ENCODE peak calls at places on chromosomes 5 and 9, in nine cellular contexts. One of them, this sample, is unnamed. For H3K4me1, the result is how much of the 10 kb centered on the place peaks cover.

GRCh38 chr5:111278824-111279504 is 54.8 kb downstream of the CAMK4 start:
- DNase-seq in MM.1S: peak
- DNase-seq in fibroblast of lung: peak
- DNase-seq in psoas muscle: peak
- DNase-seq in astrocyte: no peak
- DNase-seq in heart left ventricle: peak
- DNase-seq in cardiac muscle cell: peak
- DNase-seq in upper lobe of right lung: peak
- DNase-seq in right cardiac atrium: peak
- DNase-seq in this sample: no peak

GRCh38 chr9:124815601-124816000 is 37.7 kb upstream of the WDR38 start:
- DNase-seq in psoas muscle: no peak
- DNase-seq in heart left ventricle: peak
- DNase-seq in right cardiac atrium: no peak
- DNase-seq in cardiac muscle cell: no peak
- DNase-seq in fibroblast of lung: no peak
- DNase-seq in astrocyte: no peak
- DNase-seq in MM.1S: no peak
- DNase-seq in upper lobe of right lung: no peak
- DNase-seq in this sample: no peak

GRCh38 chr5:141094481-141095262 is at the start of gene PCDHB2:
- DNase-seq in right cardiac atrium: peak
- DNase-seq in upper lobe of right lung: no peak
- DNase-seq in cardiac muscle cell: peak
- DNase-seq in astrocyte: peak
- DNase-seq in MM.1S: peak
- DNase-seq in psoas muscle: peak
- DNase-seq in heart left ventricle: no peak
- DNase-seq in fibroblast of lung: peak
- DNase-seq in this sample: no peak

GRCh38 chr5:132181011-132181629 is 46.5 kb downstream of the P4HA2 start:
- DNase-seq in MM.1S: no peak
- DNase-seq in fibroblast of lung: no peak
- DNase-seq in cardiac muscle cell: no peak
- DNase-seq in astrocyte: no peak
- DNase-seq in upper lobe of right lung: no peak
- DNase-seq in right cardiac atrium: peak
- DNase-seq in psoas muscle: peak
- DNase-seq in heart left ventricle: no peak
- DNase-seq in this sample: no peak

GRCh38 chr5:178227138-178227659 is 5.4 kb downstream of the PHYKPL start:
- DNase-seq in cardiac muscle cell: no peak
- DNase-seq in heart left ventricle: no peak
- DNase-seq in right cardiac atrium: no peak
- DNase-seq in fibroblast of lung: peak
- DNase-seq in astrocyte: peak
- DNase-seq in psoas muscle: peak
- DNase-seq in upper lobe of right lung: no peak
- DNase-seq in MM.1S: no peak
- DNase-seq in this sample: no peak

GRCh38 chr5:142015781-142016533 is 3.1 kb upstream of the GNPDA1 start:
- DNase-seq in right cardiac atrium: no peak
- DNase-seq in astrocyte: peak
- DNase-seq in fibroblast of lung: peak
- DNase-seq in MM.1S: peak
- DNase-seq in upper lobe of right lung: no peak
- DNase-seq in psoas muscle: no peak
- DNase-seq in cardiac muscle cell: no peak
- DNase-seq in heart left ventricle: no peak
- DNase-seq in this sample: no peak

GRCh38 chr9:122036408-122036807 is 56.7 kb downstream of the TTLL11 start:
- DNase-seq in MM.1S: no peak
- DNase-seq in fibroblast of lung: no peak
- DNase-seq in right cardiac atrium: no peak
- DNase-seq in cardiac muscle cell: no peak
- DNase-seq in psoas muscle: no peak
- DNase-seq in upper lobe of right lung: no peak
- DNase-seq in astrocyte: no peak
- DNase-seq in heart left ventricle: no peak
- DNase-seq in this sample: no peak

GRCh38 chr9:115015018-115015635 is 84.7 kb upstream of the TNFSF8 start:
- DNase-seq in right cardiac atrium: peak
- DNase-seq in upper lobe of right lung: no peak
- DNase-seq in MM.1S: no peak
- DNase-seq in fibroblast of lung: peak
- DNase-seq in cardiac muscle cell: peak
- DNase-seq in heart left ventricle: no peak
- DNase-seq in psoas muscle: no peak
- DNase-seq in astrocyte: no peak
- DNase-seq in this sample: no peak

GRCh38 chr5:179225387-179225786 is 119.9 kb downstream of the ADAMTS2 start:
- DNase-seq in psoas muscle: no peak
- DNase-seq in MM.1S: no peak
- DNase-seq in cardiac muscle cell: no peak
- DNase-seq in heart left ventricle: no peak
- DNase-seq in fibroblast of lung: no peak
- DNase-seq in upper lobe of right lung: no peak
- DNase-seq in right cardiac atrium: peak
- DNase-seq in astrocyte: no peak
- DNase-seq in this sample: no peak

GRCh38 chr9:110880123-110880522 is 158.1 kb downstream of the LPAR1 start:
- DNase-seq in astrocyte: peak
- DNase-seq in right cardiac atrium: no peak
- DNase-seq in MM.1S: no peak
- DNase-seq in cardiac muscle cell: no peak
- DNase-seq in upper lobe of right lung: no peak
- DNase-seq in fibroblast of lung: peak
- DNase-seq in heart left ventricle: no peak
- DNase-seq in psoas muscle: no peak
- DNase-seq in this sample: no peak

GRCh38 chr5:169648725-169649124 is 11.7 kb downstream of the DOCK2 start:
- DNase-seq in cardiac muscle cell: peak
- DNase-seq in psoas muscle: no peak
- DNase-seq in astrocyte: peak
- DNase-seq in fibroblast of lung: peak
- DNase-seq in upper lobe of right lung: no peak
- DNase-seq in right cardiac atrium: peak
- DNase-seq in heart left ventricle: peak
- DNase-seq in MM.1S: no peak
- DNase-seq in this sample: no peak

GRCh38 chr5:160555836-160556660 is 134.4 kb downstream of the PTTG1 start:
- DNase-seq in astrocyte: peak
- DNase-seq in psoas muscle: no peak
- DNase-seq in cardiac muscle cell: no peak
- DNase-seq in fibroblast of lung: peak
- DNase-seq in right cardiac atrium: no peak
- DNase-seq in MM.1S: no peak
- DNase-seq in heart left ventricle: no peak
- DNase-seq in upper lobe of right lung: peak
- DNase-seq in this sample: no peak

GRCh38 chr5:116510525-116510924 is 64.1 kb downstream of the SEMA6A start:
- DNase-seq in cardiac muscle cell: no peak
- DNase-seq in fibroblast of lung: peak
- DNase-seq in heart left ventricle: no peak
- DNase-seq in upper lobe of right lung: no peak
- DNase-seq in right cardiac atrium: no peak
- DNase-seq in MM.1S: no peak
- DNase-seq in astrocyte: peak
- DNase-seq in psoas muscle: no peak
- DNase-seq in this sample: no peak
- H3K4me1 ChIP-seq in cardiac muscle cell: under half
- H3K4me1 ChIP-seq in fibroblast of lung: under half
- H3K4me1 ChIP-seq in heart left ventricle: under half
- H3K4me1 ChIP-seq in upper lobe of right lung: under half
- H3K4me1 ChIP-seq in right cardiac atrium: under half
- H3K4me1 ChIP-seq in MM.1S: under half
- H3K4me1 ChIP-seq in astrocyte: under half
- H3K4me1 ChIP-seq in psoas muscle: under half
- H3K4me1 ChIP-seq in this sample: under half

GRCh38 chr9:128125575-128126354 is 1.8 kb downstream of the PTGES2 start:
- DNase-seq in cardiac muscle cell: no peak
- DNase-seq in upper lobe of right lung: no peak
- DNase-seq in right cardiac atrium: peak
- DNase-seq in fibroblast of lung: no peak
- DNase-seq in astrocyte: no peak
- DNase-seq in heart left ventricle: peak
- DNase-seq in MM.1S: no peak
- DNase-seq in psoas muscle: peak
- DNase-seq in this sample: no peak
- H3K4me3 ChIP-seq in cardiac muscle cell: peak
- H3K4me3 ChIP-seq in upper lobe of right lung: peak
- H3K4me3 ChIP-seq in right cardiac atrium: no peak
- H3K4me3 ChIP-seq in fibroblast of lung: peak
- H3K4me3 ChIP-seq in astrocyte: peak
- H3K4me3 ChIP-seq in heart left ventricle: no peak
- H3K4me3 ChIP-seq in MM.1S: peak
- H3K4me3 ChIP-seq in psoas muscle: peak
- H3K4me3 ChIP-seq in this sample: no peak

GRCh38 chr5:143243103-143243502 is 160.4 kb downstream of the NR3C1 start:
- DNase-seq in cardiac muscle cell: no peak
- DNase-seq in astrocyte: no peak
- DNase-seq in MM.1S: no peak
- DNase-seq in fibroblast of lung: no peak
- DNase-seq in right cardiac atrium: no peak
- DNase-seq in upper lobe of right lung: no peak
- DNase-seq in heart left ventricle: peak
- DNase-seq in psoas muscle: no peak
- DNase-seq in this sample: no peak
- H3K27ac ChIP-seq in cardiac muscle cell: no peak
- H3K27ac ChIP-seq in astrocyte: peak
- H3K27ac ChIP-seq in MM.1S: no peak
- H3K27ac ChIP-seq in fibroblast of lung: peak
- H3K27ac ChIP-seq in right cardiac atrium: no peak
- H3K27ac ChIP-seq in upper lobe of right lung: no peak
- H3K27ac ChIP-seq in heart left ventricle: no peak
- H3K27ac ChIP-seq in psoas muscle: peak
- H3K27ac ChIP-seq in this sample: peak

GRCh38 chr9:89523948-89524347 is 26.0 kb upstream of the SEMA4D start:
- DNase-seq in upper lobe of right lung: no peak
- DNase-seq in astrocyte: no peak
- DNase-seq in right cardiac atrium: no peak
- DNase-seq in cardiac muscle cell: no peak
- DNase-seq in fibroblast of lung: no peak
- DNase-seq in psoas muscle: no peak
- DNase-seq in heart left ventricle: no peak
- DNase-seq in MM.1S: peak
- DNase-seq in this sample: no peak

GRCh38 chr9:89526667-89527066 is 28.8 kb upstream of the SEMA4D start:
- DNase-seq in psoas muscle: no peak
- DNase-seq in fibroblast of lung: no peak
- DNase-seq in heart left ventricle: no peak
- DNase-seq in cardiac muscle cell: no peak
- DNase-seq in astrocyte: no peak
- DNase-seq in MM.1S: no peak
- DNase-seq in right cardiac atrium: no peak
- DNase-seq in upper lobe of right lung: no peak
- DNase-seq in this sample: no peak

GRCh38 chr9:89527084-89527483 is 29.2 kb upstream of the SEMA4D start:
- DNase-seq in heart left ventricle: no peak
- DNase-seq in astrocyte: no peak
- DNase-seq in MM.1S: no peak
- DNase-seq in upper lobe of right lung: no peak
- DNase-seq in right cardiac atrium: peak
- DNase-seq in psoas muscle: no peak
- DNase-seq in cardiac muscle cell: no peak
- DNase-seq in fibroblast of lung: no peak
- DNase-seq in this sample: peak

GRCh38 chr9:89524888-89525385 is 27.0 kb upstream of the SEMA4D start:
- DNase-seq in upper lobe of right lung: no peak
- DNase-seq in astrocyte: no peak
- DNase-seq in right cardiac atrium: no peak
- DNase-seq in cardiac muscle cell: no peak
- DNase-seq in heart left ventricle: no peak
- DNase-seq in psoas muscle: no peak
- DNase-seq in fibroblast of lung: no peak
- DNase-seq in MM.1S: no peak
- DNase-seq in this sample: no peak

GRCh38 chr9:89525673-89526374 is 27.9 kb upstream of the SEMA4D start:
- DNase-seq in astrocyte: no peak
- DNase-seq in upper lobe of right lung: no peak
- DNase-seq in cardiac muscle cell: no peak
- DNase-seq in psoas muscle: no peak
- DNase-seq in right cardiac atrium: no peak
- DNase-seq in fibroblast of lung: no peak
- DNase-seq in heart left ventricle: no peak
- DNase-seq in MM.1S: no peak
- DNase-seq in this sample: no peak
- H3K4me1 ChIP-seq in astrocyte: under half
- H3K4me1 ChIP-seq in upper lobe of right lung: under half
- H3K4me1 ChIP-seq in cardiac muscle cell: under half
- H3K4me1 ChIP-seq in psoas muscle: under half
- H3K4me1 ChIP-seq in right cardiac atrium: under half
- H3K4me1 ChIP-seq in fibroblast of lung: under half
- H3K4me1 ChIP-seq in heart left ventricle: under half
- H3K4me1 ChIP-seq in MM.1S: under half
- H3K4me1 ChIP-seq in this sample: under half

GRCh38 chr9:85263288-85263687 is 478.5 kb downstream of the AGTPBP1 start:
- DNase-seq in heart left ventricle: no peak
- DNase-seq in cardiac muscle cell: no peak
- DNase-seq in MM.1S: no peak
- DNase-seq in psoas muscle: no peak
- DNase-seq in right cardiac atrium: no peak
- DNase-seq in fibroblast of lung: no peak
- DNase-seq in astrocyte: no peak
- DNase-seq in upper lobe of right lung: no peak
- DNase-seq in this sample: no peak

GRCh38 chr9:85260288-85260687 is 481.5 kb downstream of the AGTPBP1 start:
- DNase-seq in upper lobe of right lung: no peak
- DNase-seq in cardiac muscle cell: no peak
- DNase-seq in psoas muscle: no peak
- DNase-seq in right cardiac atrium: no peak
- DNase-seq in fibroblast of lung: no peak
- DNase-seq in heart left ventricle: no peak
- DNase-seq in MM.1S: no peak
- DNase-seq in astrocyte: no peak
- DNase-seq in this sample: no peak

GRCh38 chr9:85262333-85262732 is 479.4 kb downstream of the AGTPBP1 start:
- DNase-seq in cardiac muscle cell: no peak
- DNase-seq in upper lobe of right lung: no peak
- DNase-seq in right cardiac atrium: no peak
- DNase-seq in psoas muscle: no peak
- DNase-seq in astrocyte: peak
- DNase-seq in heart left ventricle: no peak
- DNase-seq in fibroblast of lung: peak
- DNase-seq in MM.1S: no peak
- DNase-seq in this sample: no peak

GRCh38 chr9:85258229-85258628 is 483.5 kb downstream of the AGTPBP1 start:
- DNase-seq in fibroblast of lung: no peak
- DNase-seq in upper lobe of right lung: no peak
- DNase-seq in right cardiac atrium: no peak
- DNase-seq in psoas muscle: no peak
- DNase-seq in cardiac muscle cell: no peak
- DNase-seq in astrocyte: no peak
- DNase-seq in MM.1S: no peak
- DNase-seq in heart left ventricle: no peak
- DNase-seq in this sample: no peak

GRCh38 chr9:85258823-85259370 is 482.9 kb downstream of the AGTPBP1 start:
- DNase-seq in MM.1S: peak
- DNase-seq in right cardiac atrium: peak
- DNase-seq in upper lobe of right lung: no peak
- DNase-seq in psoas muscle: peak
- DNase-seq in fibroblast of lung: peak
- DNase-seq in heart left ventricle: no peak
- DNase-seq in cardiac muscle cell: peak
- DNase-seq in astrocyte: peak
- DNase-seq in this sample: peak
- H3K4me3 ChIP-seq in MM.1S: no peak
- H3K4me3 ChIP-seq in right cardiac atrium: no peak
- H3K4me3 ChIP-seq in upper lobe of right lung: no peak
- H3K4me3 ChIP-seq in psoas muscle: no peak
- H3K4me3 ChIP-seq in fibroblast of lung: no peak
- H3K4me3 ChIP-seq in heart left ventricle: no peak
- H3K4me3 ChIP-seq in cardiac muscle cell: no peak
- H3K4me3 ChIP-seq in astrocyte: peak
- H3K4me3 ChIP-seq in this sample: no peak

This sample was measured in right atrium auricular region.